ENCODE peak calls at places on chromosomes 11 and 22, in eight cellular contexts. T is CD4-positive, CD25-positive, alpha-beta regulatory T cell; N is CD8-positive, alpha-beta T cell; X is heart left ventricle; J is lower lobe of right lung; I is aorta; G is PC-9; B is pancreas. E is an unnamed sample. For H3K9me3, the result is how much of the 10 kb centered on the place peaks cover.

GRCh38 chr11:82045748-82046457 is 687.8 kb downstream of the FAM181B start:
- DNase-seq in T (no peak), N (no peak), X (no peak), J (no peak), I (no peak), G (no peak), B (no peak), E (no peak)

GRCh38 chr22:30212996-30213441 is 33.5 kb downstream of the LIF start:
- DNase-seq in T (no peak), N (no peak), X (no peak), J (peak), I (no peak), G (no peak), B (no peak), E (no peak)

GRCh38 chr11:26730711-26731460 is 9.0 kb upstream of the SLC5A12 start:
- DNase-seq in T (no peak), N (no peak), X (no peak), J (no peak), I (no peak), G (no peak), B (no peak), E (no peak)

GRCh38 chr11:18749681-18750319 is 23.8 kb upstream of the IGSF22 start:
- DNase-seq in T (no peak), N (no peak), X (no peak), J (no peak), I (peak), G (peak), B (no peak), E (no peak)

GRCh38 chr11:3080733-3081385 is 23.6 kb upstream of the CARS1 start:
- DNase-seq in T (no peak), N (no peak), X (no peak), J (no peak), I (no peak), G (no peak), B (no peak), E (no peak)

GRCh38 chr11:87719311-87720073 is 455.8 kb downstream of the RAB38 start:
- DNase-seq in T (no peak), N (no peak), X (no peak), J (no peak), I (no peak), G (no peak), B (no peak), E (no peak)

GRCh38 chr11:16252373-16252772 is 104.0 kb downstream of the SOX6 start:
- DNase-seq in T (no peak), N (no peak), X (no peak), J (no peak), I (no peak), G (no peak), B (no peak), E (no peak)

GRCh38 chr22:38468761-38469305 is 937 bp downstream of the KDELR3 start:
- DNase-seq in T (no peak), N (no peak), X (no peak), J (peak), I (no peak), G (no peak), B (no peak), E (no peak)

GRCh38 chr11:94938399-94939055 is 34.8 kb downstream of the CWC15 start:
- DNase-seq in T (no peak), N (no peak), X (peak), J (peak), I (peak), G (no peak), B (no peak), E (no peak)

GRCh38 chr11:123364145-123364544 is 65.9 kb upstream of the GRAMD1B start:
- DNase-seq in T (no peak), N (no peak), X (no peak), J (no peak), I (no peak), G (no peak), B (no peak), E (no peak)

GRCh38 chr11:86940122-86940777 is 14.9 kb downstream of the FZD4 start:
- DNase-seq in T (no peak), N (no peak), X (peak), J (no peak), I (peak), G (no peak), B (peak), E (peak)

GRCh38 chr11:839875-840617 is 2.3 kb downstream of the POLR2L start:
- DNase-seq in T (no peak), N (no peak), X (no peak), J (no peak), I (no peak), G (no peak), B (peak), E (no peak)

GRCh38 chr11:126989942-126990715 is 10.4 kb downstream of the KIRREL3 start:
- DNase-seq in T (peak), N (peak), X (peak), J (peak), I (peak), G (no peak), B (peak), E (peak)

GRCh38 chr11:1503708-1504104 is 17.1 kb upstream of the MOB2 start:
- DNase-seq in T (no peak), N (no peak), X (peak), J (peak), I (peak), G (no peak), B (peak), E (no peak)

GRCh38 chr11:129457321-129457720 is 81.7 kb downstream of the BARX2 start:
- DNase-seq in T (no peak), N (no peak), X (no peak), J (no peak), I (no peak), G (peak), B (no peak), E (peak)

GRCh38 chr11:120925944-120926343 is 98.0 kb upstream of the TBCEL start:
- DNase-seq in T (no peak), N (no peak), X (no peak), J (no peak), I (no peak), G (no peak), B (no peak), E (no peak)

GRCh38 chr11:36463781-36464180 is 46.3 kb downstream of the TRAF6 start:
- DNase-seq in T (no peak), N (no peak), X (no peak), J (no peak), I (no peak), G (no peak), B (no peak), E (no peak)

GRCh38 chr22:17164392-17165024 is 5.4 kb upstream of the HDHD5 start:
- DNase-seq in T (no peak), N (no peak), X (no peak), J (no peak), I (no peak), G (no peak), B (no peak), E (no peak)

GRCh38 chr11:31711137-31711536 is 100.0 kb downstream of the PAX6 start:
- DNase-seq in T (no peak), N (no peak), X (no peak), J (no peak), I (no peak), G (no peak), B (no peak), E (no peak)

GRCh38 chr11:13772223-13773046 is 104.0 kb downstream of the FAR1 start:
- DNase-seq in T (peak), N (no peak), X (peak), J (no peak), I (no peak), G (peak), B (peak), E (peak)

GRCh38 chr11:66847461-66848232 is 4.4 kb downstream of the RCE1 start:
- DNase-seq in T (no peak), N (no peak), X (peak), J (no peak), I (no peak), G (no peak), B (peak), E (peak)

GRCh38 chr11:69553416-69554357 is 72.2 kb downstream of the LINC01488 start:
- DNase-seq in T (no peak), N (no peak), X (no peak), J (no peak), I (no peak), G (no peak), B (no peak), E (peak)

GRCh38 chr22:33894515-33894914 is 25.8 kb downstream of the LARGE1 start:
- DNase-seq in T (no peak), N (no peak), X (no peak), J (no peak), I (no peak), G (no peak), B (no peak), E (no peak)

GRCh38 chr11:57364851-57365660 is 15.9 kb downstream of the PRG3 start:
- DNase-seq in T (no peak), N (no peak), X (no peak), J (no peak), I (no peak), G (no peak), B (no peak), E (no peak)

GRCh38 chr11:441418-442274 is at the start of gene ANO9:
- DNase-seq in T (peak), N (peak), X (no peak), J (peak), I (peak), G (peak), B (peak), E (peak)

GRCh38 chr11:30433831-30434230 is 110.9 kb downstream of the ARL14EP start:
- DNase-seq in T (no peak), N (no peak), X (no peak), J (no peak), I (peak), G (no peak), B (no peak), E (no peak)

GRCh38 chr11:23897453-23898289 is 599.2 kb upstream of the LUZP2 start:
- DNase-seq in T (no peak), N (no peak), X (no peak), J (no peak), I (no peak), G (no peak), B (no peak), E (no peak)

GRCh38 chr11:16809901-16810668 is 71.6 kb downstream of the C11orf58 start:
- DNase-seq in T (no peak), N (no peak), X (peak), J (no peak), I (peak), G (peak), B (peak), E (no peak)

GRCh38 chr22:23067691-23068090 is 2.6 kb upstream of the GNAZ start:
- DNase-seq in T (no peak), N (no peak), X (no peak), J (peak), I (peak), G (no peak), B (no peak), E (no peak)

GRCh38 chr11:17352925-17353227 is 1.3 kb downstream of the NCR3LG1 start:
- DNase-seq in T (peak), N (peak), X (peak), J (peak), I (no peak), G (peak), B (peak), E (peak)

GRCh38 chr11:111514216-111515031 is at the start of gene HOATZ:
- DNase-seq in T (peak), N (no peak), X (no peak), J (peak), I (no peak), G (no peak), B (no peak), E (no peak)

GRCh38 chr22:38108561-38109319 is 1.7 kb downstream of the BAIAP2L2 start:
- DNase-seq in T (no peak), N (no peak), X (no peak), J (peak), I (peak), G (no peak), B (no peak), E (no peak)

GRCh38 chr11:94217705-94218104 is 86.7 kb upstream of the IZUMO1R start:
- DNase-seq in T (no peak), N (no peak), X (no peak), J (no peak), I (no peak), G (no peak), B (no peak), E (no peak)

GRCh38 chr11:115452245-115452644 is 52.0 kb downstream of the CADM1 start:
- DNase-seq in T (no peak), N (no peak), X (no peak), J (no peak), I (no peak), G (no peak), B (no peak), E (no peak)

GRCh38 chr11:62444835-62445234 is 26.0 kb downstream of the SCGB1A1 start:
- DNase-seq in T (no peak), N (no peak), X (no peak), J (no peak), I (no peak), G (no peak), B (no peak), E (no peak)

DNA sequence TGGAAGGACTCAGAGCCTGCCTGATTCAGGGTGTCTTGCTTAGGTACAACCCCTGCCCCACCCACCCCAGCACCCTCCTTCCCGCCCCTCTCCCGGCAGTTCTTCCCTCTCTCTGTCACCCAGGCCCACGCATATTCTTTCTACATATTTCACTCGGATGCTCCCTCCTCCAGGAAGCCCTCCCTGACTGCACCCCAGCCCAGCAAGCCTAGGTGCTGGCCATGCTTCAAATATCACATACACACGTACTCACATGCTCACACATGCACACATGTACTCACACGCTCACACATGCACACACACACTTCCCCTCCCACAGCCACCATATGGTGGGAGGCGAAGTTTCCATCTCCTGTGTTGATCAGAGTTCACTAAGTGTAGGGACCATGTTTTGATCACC is 90.5 kb downstream of the WNT7B start:
- DNase-seq in T (no peak), N (no peak), X (no peak), J (no peak), I (no peak), G (no peak), B (no peak), E (no peak)
- H3K9me3 ChIP-seq in T (under half), N (under half), X (under half), J (under half), I (under half), G (under half), B (under half), E (under half)

DNA sequence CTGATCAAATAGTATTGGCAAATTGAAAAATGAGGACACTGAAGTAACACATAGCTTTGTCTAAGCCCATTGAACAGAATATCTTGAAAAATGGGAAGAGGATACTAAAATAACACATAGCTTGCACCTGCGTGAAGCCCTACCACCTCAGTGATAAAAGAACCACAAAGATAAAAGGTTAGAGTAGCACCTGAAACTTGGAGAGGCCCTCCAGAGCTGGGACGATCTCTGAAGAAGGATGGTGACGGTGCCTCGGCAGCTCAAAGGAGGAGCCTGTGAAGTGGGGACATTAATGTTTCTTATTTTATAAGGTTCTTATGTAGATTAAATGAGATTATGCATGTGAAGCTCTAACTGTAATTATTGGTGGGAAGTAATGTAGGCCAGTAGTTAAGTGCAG is 23.1 kb upstream of the ARHGAP42 start:
- DNase-seq in T (no peak), N (no peak), X (no peak), J (no peak), I (no peak), G (no peak), B (no peak), E (no peak)
- H3K9me3 ChIP-seq in T (under half), N (under half), X (under half), J (under half), I (under half), G (under half), B (under half), E (under half)

GRCh38 chr22:47569389-47570299 is 807.2 kb downstream of the TBC1D22A start:
- DNase-seq in T (no peak), N (no peak), X (no peak), J (no peak), I (no peak), G (peak), B (no peak), E (no peak)
- H3K9me3 ChIP-seq in T (under half), N (under half), X (under half), J (under half), I (under half), G (under half), B (under half), E (under half)

GRCh38 chr11:58770627-58771457 is 39.1 kb upstream of the GLYAT start:
- DNase-seq in T (no peak), N (no peak), X (no peak), J (no peak), I (no peak), G (peak), B (no peak), E (no peak)
- H3K9me3 ChIP-seq in T (under half), N (under half), X (under half), J (under half), I (under half), G (under half), B (under half), E (under half)

GRCh38 chr22:49181431-49181830 is 646.2 kb downstream of the BRD1 start:
- DNase-seq in T (no peak), N (no peak), X (no peak), J (peak), I (peak), G (no peak), B (no peak), E (no peak)

GRCh38 chr22:49182416-49182815 is 645.3 kb downstream of the BRD1 start:
- DNase-seq in T (no peak), N (no peak), X (no peak), J (peak), I (peak), G (no peak), B (no peak), E (no peak)

GRCh38 chr22:49180683-49181024 is 647.0 kb downstream of the BRD1 start:
- DNase-seq in T (no peak), N (no peak), X (no peak), J (no peak), I (no peak), G (no peak), B (no peak), E (no peak)

GRCh38 chr22:49183208-49183825 is 644.4 kb downstream of the BRD1 start:
- DNase-seq in T (no peak), N (no peak), X (no peak), J (peak), I (peak), G (no peak), B (no peak), E (no peak)

DNA sequence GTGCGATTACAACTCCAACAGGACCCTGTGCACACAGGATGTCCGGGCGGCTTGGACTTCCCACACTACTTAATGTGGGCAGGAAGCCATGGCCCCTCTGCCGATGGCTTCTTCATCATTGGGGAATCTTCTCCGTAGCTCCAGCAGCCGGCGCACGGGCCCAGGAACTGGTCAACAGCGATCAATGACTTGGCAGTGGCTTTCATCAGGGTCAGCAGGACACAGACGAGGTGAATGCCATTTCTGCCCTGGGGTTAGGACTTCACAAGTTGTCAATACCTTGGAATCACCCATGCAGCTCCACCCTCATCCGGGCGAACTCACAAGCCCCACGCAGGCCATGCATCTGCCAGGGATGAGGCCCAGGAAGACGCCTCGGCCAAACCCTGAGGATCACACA is 645.7 kb downstream of the BRD1 start:
- DNase-seq in T (no peak), N (no peak), X (no peak), J (peak), I (peak), G (no peak), B (no peak), E (no peak)
- H3K9me3 ChIP-seq in T (under half), N (under half), X (under half), J (under half), I (under half), G (under half), B (under half), E (under half)

GRCh38 chr22:49551897-49552659 is 275.6 kb downstream of the BRD1 start:
- DNase-seq in T (no peak), N (no peak), X (no peak), J (no peak), I (no peak), G (no peak), B (no peak), E (no peak)

GRCh38 chr22:49553518-49554295 is 274.0 kb downstream of the BRD1 start:
- DNase-seq in T (no peak), N (no peak), X (no peak), J (no peak), I (no peak), G (no peak), B (no peak), E (no peak)

GRCh38 chr22:49554296-49554625 is 273.4 kb downstream of the BRD1 start:
- DNase-seq in T (no peak), N (no peak), X (no peak), J (no peak), I (no peak), G (no peak), B (no peak), E (no peak)

GRCh38 chr22:49551446-49551845 is 276.2 kb downstream of the BRD1 start:
- DNase-seq in T (no peak), N (no peak), X (no peak), J (peak), I (no peak), G (no peak), B (no peak), E (no peak)

GRCh38 chr22:49553076-49553475 is 274.6 kb downstream of the BRD1 start:
- DNase-seq in T (no peak), N (no peak), X (no peak), J (no peak), I (no peak), G (no peak), B (no peak), E (no peak)
- H3K9me3 ChIP-seq in T (under half), N (under half), X (under half), J (under half), I (under half), G (under half), B (under half), E (under half)

GRCh38 chr11:15233386-15233785 is 118.7 kb downstream of the INSC start:
- DNase-seq in T (no peak), N (no peak), X (no peak), J (no peak), I (no peak), G (no peak), B (no peak), E (no peak)

GRCh38 chr11:15236514-15236913 is 121.8 kb downstream of the INSC start:
- DNase-seq in T (no peak), N (no peak), X (no peak), J (no peak), I (no peak), G (no peak), B (no peak), E (no peak)

GRCh38 chr11:15234796-15235195 is 120.1 kb downstream of the INSC start:
- DNase-seq in T (no peak), N (no peak), X (no peak), J (no peak), I (no peak), G (no peak), B (no peak), E (no peak)

DNA sequence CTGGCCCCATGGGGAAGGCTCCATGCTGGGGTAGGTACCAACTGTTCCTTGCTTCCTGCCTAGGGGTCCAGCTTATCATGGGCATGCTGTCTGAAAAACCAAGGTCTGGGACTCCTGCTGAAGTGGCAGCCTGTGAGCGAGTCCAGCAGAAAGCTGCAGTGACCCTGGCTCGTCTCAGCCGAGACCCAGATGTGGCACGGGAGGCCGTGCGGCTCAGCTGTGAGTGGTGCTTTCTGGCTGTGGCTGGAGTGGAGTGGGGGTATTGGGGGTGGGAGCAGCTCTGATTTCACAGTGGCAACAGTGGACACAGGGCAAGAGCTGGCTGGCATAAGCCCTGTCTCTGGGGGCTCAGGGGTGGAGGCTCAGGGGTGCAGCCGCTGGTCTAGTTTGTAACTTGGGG is 124.1 kb downstream of the INSC start:
- DNase-seq in T (no peak), N (no peak), X (no peak), J (no peak), I (no peak), G (no peak), B (no peak), E (no peak)
- H3K9me3 ChIP-seq in T (under half), N (under half), X (under half), J (under half), I (under half), G (under half), B (under half), E (under half)

E was measured in Caco-2.